ENCODE peak calls at places on chromosomes 16 and 17, in eight cellular contexts. S, H, Q, R, F, J, K and B are unnamed samples.

GRCh38 chr17:79182176-79183160 is 107.8 kb downstream of the ENGASE start:
- DNase-seq in Q (no peak), F (no peak), R (no peak), H (no peak), S (no peak), J (no peak), K (no peak), B (no peak)

GRCh38 chr17:31400481-31400950 is 9.0 kb downstream of the RAB11FIP4 start:
- DNase-seq in F (no peak), J (no peak), H (no peak), S (no peak), R (no peak), Q (no peak), K (no peak), B (no peak)

GRCh38 chr16:54336805-54337204 is 50.2 kb upstream of the IRX3 start:
- DNase-seq in H (no peak), F (no peak), R (no peak), J (no peak), S (no peak), K (no peak), Q (no peak), B (no peak)

GRCh38 chr16:67017810-67018488 is 11.0 kb upstream of the CBFB start:
- DNase-seq in R (peak), J (peak), F (peak), S (peak), H (peak), K (peak), Q (peak), B (peak)

GRCh38 chr17:28335959-28336871 is 654 bp downstream of the TNFAIP1 start:
- DNase-seq in S (no peak), K (peak), H (peak), J (peak), F (peak), R (peak), Q (peak), B (peak)

GRCh38 chr16:28107232-28107631 is 43.7 kb upstream of the GSG1L start:
- DNase-seq in K (no peak), R (no peak), S (no peak), J (no peak), H (no peak), Q (no peak), F (no peak), B (no peak)

GRCh38 chr17:56756536-56756935 is 77.2 kb downstream of the C17orf67 start:
- DNase-seq in F (no peak), H (peak), R (no peak), S (no peak), J (no peak), Q (peak), K (no peak), B (peak)

GRCh38 chr16:1167276-1168107 is 14.6 kb downstream of the CACNA1H start:
- DNase-seq in J (no peak), R (peak), K (no peak), F (no peak), S (no peak), H (peak), Q (no peak), B (peak)

GRCh38 chr16:4058386-4058785 is 57.9 kb downstream of the ADCY9 start:
- DNase-seq in H (no peak), Q (no peak), K (no peak), R (no peak), F (no peak), J (no peak), S (no peak), B (peak)

GRCh38 chr17:61495161-61495857 is 43.1 kb downstream of the TBX4 start:
- DNase-seq in H (peak), F (no peak), Q (peak), R (no peak), K (no peak), S (no peak), J (no peak), B (no peak)

GRCh38 chr17:55903028-55903690 is 152.3 kb downstream of the PCTP start:
- DNase-seq in S (no peak), Q (no peak), H (no peak), R (no peak), F (no peak), K (no peak), J (no peak), B (no peak)